ENCODE peak calls at places on chromosomes 1 and 21, in five cellular contexts. One of them, this sample, is unnamed.

GRCh38 chr1:71414229-71414628 is 333.4 kb upstream of the ZRANB2 start:
- DNase-seq in ovary: no peak
- DNase-seq in IMR-90: peak; percentile 8
- DNase-seq in stomach: no peak
- DNase-seq in esophagus squamous epithelium: no peak
- DNase-seq in this sample: no peak

GRCh38 chr1:244171241-244171985 is 120.3 kb downstream of the ZBTB18 start:
- DNase-seq in IMR-90: no peak
- DNase-seq in stomach: no peak
- DNase-seq in esophagus squamous epithelium: no peak
- DNase-seq in ovary: no peak
- DNase-seq in this sample: no peak

GRCh38 chr1:154607748-154608521 is at the start of gene ADAR:
- DNase-seq in ovary: peak; percentile 91
- DNase-seq in IMR-90: peak; percentile 99
- DNase-seq in stomach: peak; percentile 92
- DNase-seq in esophagus squamous epithelium: peak; percentile 84
- DNase-seq in this sample: peak; percentile 96

GRCh38 chr21:36030581-36031189 is 29.6 kb downstream of the SETD4 start:
- DNase-seq in esophagus squamous epithelium: no peak
- DNase-seq in ovary: no peak
- DNase-seq in stomach: no peak
- DNase-seq in IMR-90: peak; percentile 42
- DNase-seq in this sample: no peak

GRCh38 chr1:87115317-87115885 is 201.0 kb downstream of the HS2ST1 start:
- DNase-seq in IMR-90: peak; percentile 85
- DNase-seq in stomach: no peak
- DNase-seq in ovary: no peak
- DNase-seq in esophagus squamous epithelium: no peak
- DNase-seq in this sample: no peak

GRCh38 chr21:44865561-44866280 is 7.8 kb downstream of the PTTG1IP start:
- DNase-seq in ovary: peak; percentile 7
- DNase-seq in esophagus squamous epithelium: no peak
- DNase-seq in stomach: peak; percentile 65
- DNase-seq in IMR-90: no peak
- DNase-seq in this sample: no peak

GRCh38 chr1:14968251-14968812 is 185.2 kb upstream of the TMEM51 start:
- DNase-seq in stomach: no peak
- DNase-seq in ovary: no peak
- DNase-seq in IMR-90: peak; percentile 91
- DNase-seq in esophagus squamous epithelium: no peak
- DNase-seq in this sample: no peak

GRCh38 chr1:25037174-25038074 is 107.3 kb upstream of the RUNX3 start:
- DNase-seq in IMR-90: peak; percentile 13
- DNase-seq in stomach: no peak
- DNase-seq in ovary: no peak
- DNase-seq in esophagus squamous epithelium: no peak
- DNase-seq in this sample: no peak

GRCh38 chr1:46724991-46725735 is 6.2 kb upstream of the EFCAB14 start:
- DNase-seq in ovary: peak; percentile 68
- DNase-seq in esophagus squamous epithelium: no peak
- DNase-seq in stomach: peak; percentile 81
- DNase-seq in IMR-90: peak; percentile 85
- DNase-seq in this sample: no peak

GRCh38 chr21:30044447-30045064 is 104.8 kb upstream of the GRIK1 start:
- DNase-seq in esophagus squamous epithelium: no peak
- DNase-seq in IMR-90: peak; percentile 7
- DNase-seq in stomach: no peak
- DNase-seq in ovary: no peak
- DNase-seq in this sample: no peak

GRCh38 chr1:158686430-158687009 is at the start of gene SPTA1:
- DNase-seq in IMR-90: no peak
- DNase-seq in ovary: no peak
- DNase-seq in stomach: no peak
- DNase-seq in esophagus squamous epithelium: no peak
- DNase-seq in this sample: no peak

GRCh38 chr21:45979141-45979631 is 2.4 kb upstream of the COL6A1 start:
- DNase-seq in IMR-90: no peak
- DNase-seq in stomach: no peak
- DNase-seq in esophagus squamous epithelium: no peak
- DNase-seq in ovary: peak; percentile 63
- DNase-seq in this sample: no peak

GRCh38 chr1:58762806-58763205 is 21.0 kb downstream of the JUN start:
- DNase-seq in stomach: no peak
- DNase-seq in ovary: no peak
- DNase-seq in esophagus squamous epithelium: no peak
- DNase-seq in IMR-90: peak; percentile 63
- DNase-seq in this sample: no peak

GRCh38 chr1:81876901-81877750 is 76.4 kb downstream of the ADGRL2 start:
- DNase-seq in ovary: no peak
- DNase-seq in esophagus squamous epithelium: no peak
- DNase-seq in stomach: no peak
- DNase-seq in IMR-90: peak; percentile 46
- DNase-seq in this sample: no peak

GRCh38 chr1:9326596-9326995 is 33.9 kb downstream of the SPSB1 start:
- DNase-seq in ovary: no peak
- DNase-seq in esophagus squamous epithelium: no peak
- DNase-seq in IMR-90: peak; percentile 89
- DNase-seq in stomach: no peak
- DNase-seq in this sample: no peak

GRCh38 chr1:197222025-197222685 is 45.9 kb upstream of the CRB1 start:
- DNase-seq in ovary: no peak
- DNase-seq in stomach: no peak
- DNase-seq in esophagus squamous epithelium: no peak
- DNase-seq in IMR-90: no peak
- DNase-seq in this sample: no peak

GRCh38 chr1:208036918-208037567 is 126.1 kb upstream of the CD34 start:
- DNase-seq in IMR-90: no peak
- DNase-seq in esophagus squamous epithelium: no peak
- DNase-seq in stomach: no peak
- DNase-seq in ovary: no peak
- DNase-seq in this sample: no peak

GRCh38 chr1:14649976-14650375 is 51.5 kb downstream of the KAZN start:
- DNase-seq in stomach: no peak
- DNase-seq in ovary: no peak
- DNase-seq in esophagus squamous epithelium: no peak
- DNase-seq in IMR-90: no peak
- DNase-seq in this sample: no peak

GRCh38 chr21:15543473-15543872 is 186.3 kb upstream of the USP25 start:
- DNase-seq in esophagus squamous epithelium: no peak
- DNase-seq in stomach: no peak
- DNase-seq in IMR-90: no peak
- DNase-seq in ovary: no peak
- DNase-seq in this sample: no peak

GRCh38 chr1:29524285-29525065 is 288.2 kb downstream of the PTPRU start:
- DNase-seq in stomach: peak; percentile 18
- DNase-seq in esophagus squamous epithelium: no peak
- DNase-seq in ovary: no peak
- DNase-seq in IMR-90: no peak
- DNase-seq in this sample: no peak

GRCh38 chr1:51734899-51735745 is 118.2 kb downstream of the OSBPL9 start:
- DNase-seq in esophagus squamous epithelium: no peak
- DNase-seq in ovary: no peak
- DNase-seq in IMR-90: no peak
- DNase-seq in stomach: no peak
- DNase-seq in this sample: no peak

GRCh38 chr1:51732701-51733425 is 116.0 kb downstream of the OSBPL9 start:
- DNase-seq in stomach: no peak
- DNase-seq in ovary: no peak
- DNase-seq in IMR-90: no peak
- DNase-seq in esophagus squamous epithelium: no peak
- DNase-seq in this sample: no peak

GRCh38 chr1:51735746-51736254 is 118.9 kb downstream of the OSBPL9 start:
- DNase-seq in ovary: no peak
- DNase-seq in stomach: no peak
- DNase-seq in esophagus squamous epithelium: no peak
- DNase-seq in IMR-90: no peak
- DNase-seq in this sample: no peak

GRCh38 chr1:51731998-51732397 is 115.1 kb downstream of the OSBPL9 start:
- DNase-seq in esophagus squamous epithelium: no peak
- DNase-seq in IMR-90: no peak
- DNase-seq in ovary: no peak
- DNase-seq in stomach: no peak
- DNase-seq in this sample: no peak

DNA sequence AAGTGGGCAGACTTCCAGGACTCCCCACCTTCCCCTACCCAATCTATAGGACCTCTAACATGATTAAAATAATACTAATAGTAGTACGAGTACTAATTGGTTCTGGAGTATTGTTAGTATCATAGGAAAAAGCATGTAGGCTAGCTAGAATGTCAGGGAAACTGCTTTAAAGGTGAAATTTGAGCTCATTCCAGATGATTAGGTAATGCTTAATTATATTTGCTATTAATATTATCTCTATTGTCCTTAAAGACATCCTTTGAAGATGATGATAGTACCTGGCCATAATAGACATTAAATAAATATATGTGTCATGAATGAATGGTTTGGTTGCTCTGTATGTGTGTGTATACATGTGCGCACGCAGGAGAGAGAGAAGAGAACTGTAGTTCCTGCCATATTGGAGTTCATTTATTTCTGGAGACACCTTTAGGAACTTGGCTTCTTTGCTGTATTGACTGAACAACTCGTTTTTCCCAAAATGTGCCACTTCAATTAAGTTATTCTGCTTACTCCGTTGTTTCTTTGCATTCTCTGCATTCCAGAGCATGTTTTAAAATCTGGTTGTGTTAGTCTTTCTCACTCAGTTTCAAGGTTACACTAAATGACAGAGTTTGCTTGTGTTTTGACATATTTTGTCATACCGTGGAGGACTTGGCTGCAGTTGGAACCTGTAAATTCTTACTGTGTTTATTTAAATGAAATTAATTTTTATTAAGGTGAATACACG is 117.1 kb downstream of the OSBPL9 start:
- DNase-seq in IMR-90: no peak
- DNase-seq in esophagus squamous epithelium: no peak
- DNase-seq in ovary: no peak
- DNase-seq in stomach: no peak
- DNase-seq in this sample: no peak
- H3K27ac ChIP-seq in IMR-90: no peak overlapping the region
- H3K27ac ChIP-seq in esophagus squamous epithelium: no peak overlapping the region
- H3K27ac ChIP-seq in ovary: no peak overlapping the region
- H3K27ac ChIP-seq in stomach: peak overlapping the region; percentile 28
- H3K27ac ChIP-seq in this sample: no peak overlapping the region

GRCh38 chr1:182835811-182836210 is 3.3 kb upstream of the DHX9 start:
- DNase-seq in esophagus squamous epithelium: no peak
- DNase-seq in stomach: no peak
- DNase-seq in ovary: no peak
- DNase-seq in IMR-90: no peak
- DNase-seq in this sample: no peak
- TF ChIP-seq POLR2A in esophagus squamous epithelium: no peak
- TF ChIP-seq POLR2A in stomach: no peak
- TF ChIP-seq POLR2A in ovary: no peak
- TF ChIP-seq POLR2A in IMR-90: no peak
- TF ChIP-seq POLR2A in this sample: no peak

GRCh38 chr1:109513110-109513702 is 3.7 kb upstream of the AMIGO1 start:
- DNase-seq in stomach: no peak
- DNase-seq in IMR-90: no peak
- DNase-seq in ovary: no peak
- DNase-seq in esophagus squamous epithelium: no peak
- DNase-seq in this sample: no peak

GRCh38 chr1:109516872-109517271 is 7.3 kb upstream of the AMIGO1 start:
- DNase-seq in ovary: no peak
- DNase-seq in IMR-90: peak; percentile 29
- DNase-seq in esophagus squamous epithelium: no peak
- DNase-seq in stomach: no peak
- DNase-seq in this sample: no peak

GRCh38 chr1:109509176-109510134 is at the start of gene AMIGO1:
- DNase-seq in esophagus squamous epithelium: no peak
- DNase-seq in IMR-90: peak; percentile 43
- DNase-seq in ovary: peak; percentile 78
- DNase-seq in stomach: peak; percentile 62
- DNase-seq in this sample: peak; percentile 67

GRCh38 chr1:109517337-109517736 is 7.8 kb upstream of the AMIGO1 start:
- DNase-seq in IMR-90: no peak
- DNase-seq in esophagus squamous epithelium: no peak
- DNase-seq in ovary: no peak
- DNase-seq in stomach: no peak
- DNase-seq in this sample: no peak

DNA sequence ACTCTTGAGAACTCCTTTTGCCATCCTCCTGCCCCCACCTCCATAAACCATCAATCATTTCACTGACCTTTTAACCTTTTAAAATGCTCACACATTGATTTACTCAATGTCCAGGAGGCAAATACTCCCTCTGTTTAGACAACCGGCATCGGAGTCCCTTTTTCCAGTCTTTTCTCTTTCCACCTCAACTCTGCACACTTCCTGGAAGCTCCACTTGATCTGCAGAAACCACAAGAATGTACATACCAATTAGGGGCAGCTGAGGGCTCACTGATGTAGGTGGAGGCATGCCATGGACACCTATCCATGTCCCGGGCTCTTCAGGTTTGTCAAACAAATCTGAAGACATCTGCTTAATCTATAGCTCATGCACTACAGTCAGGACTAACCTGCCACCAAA is 5.3 kb upstream of the AMIGO1 start:
- DNase-seq in esophagus squamous epithelium: no peak
- DNase-seq in IMR-90: no peak
- DNase-seq in ovary: no peak
- DNase-seq in stomach: no peak
- DNase-seq in this sample: no peak
- H3K27ac ChIP-seq in esophagus squamous epithelium: no peak overlapping the region
- H3K27ac ChIP-seq in IMR-90: no peak overlapping the region
- H3K27ac ChIP-seq in ovary: no peak overlapping the region
- H3K27ac ChIP-seq in stomach: no peak overlapping the region
- H3K27ac ChIP-seq in this sample: no peak overlapping the region

GRCh38 chr1:110053557-110054428 is 16.7 kb downstream of the ALX3 start:
- DNase-seq in IMR-90: peak; percentile 25
- DNase-seq in ovary: peak; percentile 74
- DNase-seq in stomach: peak; percentile 74
- DNase-seq in esophagus squamous epithelium: no peak
- DNase-seq in this sample: peak; percentile 72

GRCh38 chr1:110048923-110049601 is 14.6 kb downstream of the STRIP1 start:
- DNase-seq in IMR-90: no peak
- DNase-seq in stomach: peak; percentile 57
- DNase-seq in esophagus squamous epithelium: no peak
- DNase-seq in ovary: no peak
- DNase-seq in this sample: no peak

GRCh38 chr1:110049801-110050601 is 15.6 kb downstream of the STRIP1 start:
- DNase-seq in stomach: no peak
- DNase-seq in ovary: peak; percentile 53
- DNase-seq in esophagus squamous epithelium: no peak
- DNase-seq in IMR-90: no peak
- DNase-seq in this sample: no peak

GRCh38 chr1:110050602-110051261 is 16.3 kb downstream of the STRIP1 start:
- DNase-seq in ovary: no peak
- DNase-seq in esophagus squamous epithelium: no peak
- DNase-seq in stomach: no peak
- DNase-seq in IMR-90: peak; percentile 13
- DNase-seq in this sample: no peak

DNA sequence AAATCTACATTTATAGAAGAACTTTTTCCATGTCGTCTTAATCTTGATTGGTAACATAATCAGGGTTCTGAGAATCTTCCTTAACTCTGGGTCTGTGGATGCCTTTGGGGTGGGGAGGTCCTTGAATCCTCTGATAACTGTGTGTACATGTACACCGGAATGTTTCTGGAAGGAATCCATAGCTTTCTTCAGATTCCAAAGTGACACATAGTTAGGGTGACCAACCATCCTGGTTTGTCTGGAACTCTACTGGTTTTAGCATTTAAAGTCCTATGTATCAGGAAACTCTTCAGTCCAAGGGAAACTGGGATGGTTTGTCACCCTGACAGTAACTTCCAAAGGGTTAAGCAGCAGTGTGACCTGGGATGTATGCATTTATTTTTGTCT is 16.8 kb downstream of the STRIP1 start:
- DNase-seq in esophagus squamous epithelium: no peak
- DNase-seq in stomach: no peak
- DNase-seq in ovary: no peak
- DNase-seq in IMR-90: peak; percentile 52
- DNase-seq in this sample: no peak
- TF ChIP-seq POLR2A in esophagus squamous epithelium: no peak
- TF ChIP-seq POLR2A in stomach: no peak
- TF ChIP-seq POLR2A in ovary: no peak
- TF ChIP-seq POLR2A in IMR-90: no peak
- TF ChIP-seq POLR2A in this sample: no peak